ENCODE peak calls at places on chromosomes 5 and 9, in six cellular contexts. A, V, L, G, C and J are unnamed samples.

GRCh38 chr5:11370985-11371384 is 533.3 kb downstream of the CTNND2 start:
- DNase-seq in A (no peak), V (no peak), L (no peak), G (no peak), C (peak; percentile 55), J (no peak)

GRCh38 chr9:121992571-121993212 is 100.4 kb downstream of the TTLL11 start:
- DNase-seq in A (peak; percentile 61), V (peak; percentile 87), L (peak; percentile 77), G (peak; percentile 78), C (peak; percentile 88), J (no peak)

GRCh38 chr9:69762527-69762926 is 2.7 kb upstream of the PTAR1 start:
- DNase-seq in A (no peak), V (no peak), L (no peak), G (no peak), C (no peak), J (no peak)

GRCh38 chr5:154196955-154197652 is 6.6 kb downstream of the GALNT10 start:
- DNase-seq in A (peak; percentile 51), V (peak; percentile 58), L (no peak), G (peak; percentile 59), C (peak; percentile 85), J (peak; percentile 20)

GRCh38 chr9:92657296-92658094 is 12.4 kb downstream of the IPPK start:
- DNase-seq in A (no peak), V (no peak), L (peak; percentile 80), G (peak; percentile 20), C (no peak), J (no peak)

GRCh38 chr9:36136277-36136893 is at the start of gene GLIPR2:
- DNase-seq in A (no peak), V (peak; percentile 70), L (peak; percentile 96), G (peak; percentile 76), C (peak; percentile 75), J (no peak)

GRCh38 chr5:111863801-111864200 is 106.8 kb upstream of the NREP start:
- DNase-seq in A (no peak), V (no peak), L (no peak), G (peak; percentile 65), C (no peak), J (no peak)

GRCh38 chr5:7446913-7447312 is 51.0 kb downstream of the ADCY2 start:
- DNase-seq in A (no peak), V (no peak), L (no peak), G (no peak), C (no peak), J (no peak)

GRCh38 chr5:54195701-54196100 is 114.7 kb downstream of the ARL15 start:
- DNase-seq in A (no peak), V (no peak), L (no peak), G (no peak), C (no peak), J (no peak)

GRCh38 chr5:115551415-115551814 is 6.8 kb upstream of the FEM1C start:
- DNase-seq in A (no peak), V (peak; percentile 78), L (no peak), G (peak; percentile 27), C (no peak), J (no peak)

GRCh38 chr9:34992376-34992951 is 2.9 kb downstream of the DNAJB5 start:
- DNase-seq in A (peak; percentile 72), V (peak; percentile 92), L (peak; percentile 45), G (peak; percentile 94), C (peak; percentile 22), J (peak; percentile 57)

GRCh38 chr5:115952579-115952978 is 9.7 kb upstream of the LVRN start:
- DNase-seq in A (no peak), V (no peak), L (no peak), G (no peak), C (no peak), J (no peak)

GRCh38 chr9:5714501-5715401 is 85.8 kb downstream of the RIC1 start:
- DNase-seq in A (no peak), V (peak; percentile 43), L (peak; percentile 10), G (peak; percentile 54), C (peak; percentile 56), J (peak; percentile 3)

GRCh38 chr5:56910123-56910951 is 941 bp downstream of the SETD9 start:
- DNase-seq in A (peak; percentile 34), V (peak; percentile 52), L (peak; percentile 9), G (peak; percentile 59), C (peak; percentile 92), J (no peak)

GRCh38 chr5:77292026-77292757 is 81.7 kb downstream of the PDE8B start:
- DNase-seq in A (no peak), V (peak; percentile 7), L (no peak), G (peak; percentile 82), C (no peak), J (peak; percentile 36)

GRCh38 chr5:104430977-104431620 is 868.5 kb upstream of the NUDT12 start:
- DNase-seq in A (no peak), V (peak; percentile 33), L (no peak), G (no peak), C (no peak), J (no peak)

GRCh38 chr9:88477300-88477751 is 57.7 kb upstream of the NXNL2 start:
- DNase-seq in A (peak; percentile 82), V (peak; percentile 90), L (no peak), G (peak; percentile 99), C (no peak), J (peak; percentile 78)

GRCh38 chr9:83538172-83538889 is at the start of gene FRMD3:
- DNase-seq in A (no peak), V (peak; percentile 29), L (peak; percentile 88), G (peak; percentile 87), C (peak; percentile 91), J (peak; percentile 39)

GRCh38 chr5:55636711-55637110 is 75.4 kb downstream of the SLC38A9 start:
- DNase-seq in A (no peak), V (peak; percentile 59), L (peak; percentile 14), G (peak; percentile 55), C (peak; percentile 58), J (no peak)

GRCh38 chr5:124906339-124907097 is 160.1 kb upstream of the ZNF608 start:
- DNase-seq in A (peak; percentile 26), V (peak; percentile 93), L (peak; percentile 25), G (peak; percentile 83), C (peak; percentile 55), J (peak; percentile 72)

GRCh38 chr5:89582768-89583339 is 699.9 kb upstream of the MEF2C start:
- DNase-seq in A (no peak), V (peak; percentile 19), L (no peak), G (no peak), C (no peak), J (no peak)